ENCODE peak calls at places on chromosomes 5 and 9, in nine cellular contexts. G is GM12892, A is transverse colon, X is SK-N-MC, N is sigmoid colon, M is spleen, T is GM12891, H is HCT116, F is SK-N-SH. W is an unnamed sample.

GRCh38 chr5:78750281-78750680 is 101.7 kb upstream of the LHFPL2 start:
- DNase-seq in G (no peak), A (no peak), X (no peak), N (no peak), M (no peak), T (no peak), H (no peak), F (peak; percentile 55), W (no peak)

GRCh38 chr5:10635861-10636350 is 72.0 kb downstream of the ANKRD33B start:
- DNase-seq in G (no peak), A (no peak), X (no peak), N (no peak), M (no peak), T (no peak), H (no peak), F (no peak), W (no peak)

GRCh38 chr5:71475788-71476384 is 20.4 kb downstream of the BDP1 start:
- DNase-seq in G (peak; percentile 28), A (no peak), X (no peak), N (no peak), M (no peak), T (peak; percentile 34), H (no peak), F (peak; percentile 57), W (no peak)

GRCh38 chr9:16335788-16336580 is 534.5 kb downstream of the BNC2 start:
- DNase-seq in G (no peak), A (peak; percentile 43), X (no peak), N (peak; percentile 93), M (no peak), T (no peak), H (peak; percentile 22), F (peak; percentile 28), W (no peak)

GRCh38 chr5:142803428-142804111 is 33.4 kb downstream of the ARHGAP26 start:
- DNase-seq in G (no peak), A (no peak), X (no peak), N (peak; percentile 79), M (no peak), T (no peak), H (no peak), F (no peak), W (no peak)

GRCh38 chr5:175253597-175253996 is 190.4 kb downstream of the DRD1 start:
- DNase-seq in G (no peak), A (no peak), X (no peak), N (no peak), M (no peak), T (no peak), H (no peak), F (no peak), W (no peak)

GRCh38 chr5:173315495-173316352 is 12.5 kb downstream of the STC2 start:
- DNase-seq in G (no peak), A (no peak), X (no peak), N (peak; percentile 86), M (peak; percentile 46), T (no peak), H (no peak), F (peak; percentile 83), W (no peak)

GRCh38 chr9:95497772-95498171 is 19.0 kb downstream of the PTCH1 start:
- DNase-seq in G (no peak), A (no peak), X (no peak), N (no peak), M (no peak), T (no peak), H (no peak), F (no peak), W (no peak)

GRCh38 chr9:116791314-116791713 is 104.2 kb downstream of the TRIM32 start:
- DNase-seq in G (no peak), A (no peak), X (no peak), N (no peak), M (no peak), T (no peak), H (no peak), F (no peak), W (no peak)

GRCh38 chr5:124957063-124957462 is 210.6 kb upstream of the ZNF608 start:
- DNase-seq in G (no peak), A (no peak), X (no peak), N (no peak), M (no peak), T (no peak), H (no peak), F (no peak), W (no peak)

GRCh38 chr5:172356527-172356926 is 73.0 kb upstream of the UBTD2 start:
- DNase-seq in G (no peak), A (no peak), X (no peak), N (no peak), M (no peak), T (no peak), H (no peak), F (no peak), W (no peak)

GRCh38 chr9:105355810-105356209 is 92.0 kb upstream of the FSD1L start:
- DNase-seq in G (no peak), A (peak; percentile 35), X (no peak), N (no peak), M (no peak), T (no peak), H (no peak), F (no peak), W (no peak)

GRCh38 chr5:38601133-38601842 is 44.8 kb upstream of the LIFR start:
- DNase-seq in G (no peak), A (no peak), X (no peak), N (no peak), M (no peak), T (no peak), H (no peak), F (no peak), W (no peak)

GRCh38 chr5:77225531-77225930 is 15.1 kb downstream of the PDE8B start:
- DNase-seq in G (no peak), A (no peak), X (no peak), N (no peak), M (no peak), T (no peak), H (no peak), F (no peak), W (no peak)

GRCh38 chr5:170353946-170354345 is 35.2 kb downstream of the KCNMB1 start:
- DNase-seq in G (no peak), A (no peak), X (no peak), N (peak; percentile 81), M (no peak), T (no peak), H (no peak), F (peak; percentile 63), W (no peak)

DNA sequence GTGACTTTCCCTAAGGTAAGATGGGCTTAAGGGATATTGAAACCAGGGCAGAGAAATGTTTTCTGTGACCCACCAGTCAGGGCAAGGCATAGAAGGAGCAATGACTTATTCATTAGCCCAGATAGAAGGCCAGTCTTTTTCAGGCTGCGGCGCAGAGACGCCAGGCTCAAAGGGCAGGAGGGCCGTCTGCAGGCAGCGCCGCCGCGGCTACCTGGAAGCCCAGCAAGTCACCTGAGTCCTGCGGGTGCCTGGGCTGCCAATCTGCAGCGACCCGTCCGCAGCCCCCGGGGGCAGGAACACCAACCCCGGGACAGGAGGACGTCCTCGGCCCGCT is 322 bp upstream of the SH3GL2 start:
- DNase-seq in G (no peak), A (no peak), X (no peak), N (no peak), M (no peak), T (no peak), H (no peak), F (no peak), W (no peak)
- TF ChIP-seq POLR2AphosphoS5 in G (no peak), A (no peak), X (no peak), N (no peak), M (no peak), T (no peak), H (no peak), F (no peak), W (no peak)

GRCh38 chr9:131524578-131525315 is 6.3 kb downstream of the UCK1 start:
- DNase-seq in G (no peak), A (no peak), X (no peak), N (peak; percentile 46), M (no peak), T (no peak), H (no peak), F (no peak), W (no peak)
- TF ChIP-seq POLR2AphosphoS5 in G (no peak), A (no peak), X (no peak), N (no peak), M (no peak), T (no peak), H (no peak), F (no peak), W (no peak)

DNA sequence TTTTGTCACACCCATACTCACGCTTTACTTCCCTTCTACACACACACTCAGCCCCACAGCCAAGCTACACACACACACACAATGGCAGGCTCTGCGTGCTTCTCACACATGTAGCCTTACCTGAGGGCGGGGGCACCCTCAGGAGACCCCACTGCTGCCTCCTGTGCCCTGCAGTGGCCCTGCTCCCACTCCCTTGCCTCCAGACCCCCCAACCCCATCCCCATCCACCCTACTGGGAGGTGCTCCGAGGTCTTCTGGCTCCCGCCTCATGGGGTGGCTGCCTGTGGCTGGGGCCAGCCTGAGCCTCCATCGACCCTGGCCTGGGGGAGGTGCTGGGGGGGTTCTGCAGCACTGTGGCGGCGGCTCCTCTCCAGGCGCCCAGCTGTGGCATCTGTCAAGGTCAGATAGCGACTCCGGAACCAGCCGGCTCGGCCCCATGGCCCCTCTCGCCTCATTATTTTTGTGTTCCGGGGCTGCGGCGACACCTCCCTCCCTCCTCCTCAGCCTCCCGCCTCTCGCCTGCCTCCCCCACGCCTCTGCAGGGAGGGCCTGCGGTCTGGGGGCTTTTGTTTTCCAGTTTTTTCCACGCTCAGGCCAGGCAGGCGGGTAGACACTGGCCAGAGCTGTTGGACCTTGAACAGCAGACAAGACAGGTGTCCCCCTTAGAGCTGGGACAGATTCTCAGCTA is 21.7 kb downstream of the CXXC5 start:
- DNase-seq in G (peak; percentile 66), A (peak; percentile 63), X (no peak), N (no peak), M (peak; percentile 93), T (peak; percentile 67), H (no peak), F (peak; percentile 86), W (no peak)
- TF ChIP-seq POLR2AphosphoS5 in G (no peak), A (no peak), X (no peak), N (no peak), M (no peak), T (no peak), H (no peak), F (no peak), W (no peak)

GRCh38 chr5:140041099-140041491 is 2.0 kb downstream of the NRG2 start:
- DNase-seq in G (no peak), A (no peak), X (no peak), N (no peak), M (no peak), T (no peak), H (no peak), F (no peak), W (no peak)

GRCh38 chr5:140040358-140040757 is 2.7 kb downstream of the NRG2 start:
- DNase-seq in G (no peak), A (no peak), X (no peak), N (no peak), M (no peak), T (no peak), H (no peak), F (no peak), W (no peak)

GRCh38 chr5:140038373-140038957 is 4.6 kb downstream of the NRG2 start:
- DNase-seq in G (no peak), A (no peak), X (no peak), N (no peak), M (no peak), T (no peak), H (no peak), F (peak; percentile 62), W (peak; percentile 36)

GRCh38 chr5:140041492-140042421 is 1.3 kb downstream of the NRG2 start:
- DNase-seq in G (no peak), A (peak; percentile 39), X (no peak), N (peak; percentile 81), M (peak; percentile 82), T (no peak), H (no peak), F (peak; percentile 83), W (peak; percentile 50)

GRCh38 chr5:140039561-140039960 is 3.5 kb downstream of the NRG2 start:
- DNase-seq in G (no peak), A (peak; percentile 15), X (no peak), N (no peak), M (no peak), T (no peak), H (no peak), F (no peak), W (no peak)
- TF ChIP-seq POLR2AphosphoS5 in G (no peak), A (no peak), X (no peak), N (no peak), M (peak; percentile 35), T (no peak), H (no peak), F (no peak), W (no peak)

W was measured in Panc1.